ENCODE peak calls at places on chromosomes 7 and 10, in five cellular contexts. L is lower leg skin, O is body of pancreas, V is chondrocyte, M is tibial nerve. J is an unnamed sample.
A peak's percentile ranks its signal among the peaks of the same experiment; 100 is the strongest.

GRCh38 chr7:3897430-3898385 is 596.7 kb downstream of the SDK1 start:
- DNase-seq in M (no peak), V (no peak), O (peak; percentile 57), L (peak; percentile 80), J (peak; percentile 73)

GRCh38 chr10:126065751-126066150 is 169.4 kb downstream of the FANK1 start:
- DNase-seq in V (no peak), L (no peak), M (no peak), O (no peak), J (no peak)

GRCh38 chr10:48627984-48628609 is 23.2 kb upstream of the ARHGAP22 start:
- DNase-seq in M (no peak), O (no peak), L (peak; percentile 59), V (no peak), J (no peak)

GRCh38 chr10:99850041-99850766 is 67.8 kb downstream of the ABCC2 start:
- DNase-seq in L (no peak), V (no peak), M (no peak), O (no peak), J (no peak)

GRCh38 chr7:7732566-7733290 is 14.3 kb upstream of the RPA3 start:
- DNase-seq in M (no peak), L (no peak), O (no peak), V (no peak), J (no peak)

GRCh38 chr7:24299192-24299591 is 15.2 kb downstream of the NPY start:
- DNase-seq in O (no peak), L (no peak), V (no peak), M (no peak), J (no peak)

GRCh38 chr10:108204528-108205313 is 1040.2 kb upstream of the SORCS1 start:
- DNase-seq in L (no peak), O (peak; percentile 18), M (no peak), V (no peak), J (no peak)

GRCh38 chr7:96915029-96915428 is 90.3 kb upstream of the DLX6 start:
- DNase-seq in L (no peak), V (no peak), M (no peak), O (no peak), J (no peak)

DNA sequence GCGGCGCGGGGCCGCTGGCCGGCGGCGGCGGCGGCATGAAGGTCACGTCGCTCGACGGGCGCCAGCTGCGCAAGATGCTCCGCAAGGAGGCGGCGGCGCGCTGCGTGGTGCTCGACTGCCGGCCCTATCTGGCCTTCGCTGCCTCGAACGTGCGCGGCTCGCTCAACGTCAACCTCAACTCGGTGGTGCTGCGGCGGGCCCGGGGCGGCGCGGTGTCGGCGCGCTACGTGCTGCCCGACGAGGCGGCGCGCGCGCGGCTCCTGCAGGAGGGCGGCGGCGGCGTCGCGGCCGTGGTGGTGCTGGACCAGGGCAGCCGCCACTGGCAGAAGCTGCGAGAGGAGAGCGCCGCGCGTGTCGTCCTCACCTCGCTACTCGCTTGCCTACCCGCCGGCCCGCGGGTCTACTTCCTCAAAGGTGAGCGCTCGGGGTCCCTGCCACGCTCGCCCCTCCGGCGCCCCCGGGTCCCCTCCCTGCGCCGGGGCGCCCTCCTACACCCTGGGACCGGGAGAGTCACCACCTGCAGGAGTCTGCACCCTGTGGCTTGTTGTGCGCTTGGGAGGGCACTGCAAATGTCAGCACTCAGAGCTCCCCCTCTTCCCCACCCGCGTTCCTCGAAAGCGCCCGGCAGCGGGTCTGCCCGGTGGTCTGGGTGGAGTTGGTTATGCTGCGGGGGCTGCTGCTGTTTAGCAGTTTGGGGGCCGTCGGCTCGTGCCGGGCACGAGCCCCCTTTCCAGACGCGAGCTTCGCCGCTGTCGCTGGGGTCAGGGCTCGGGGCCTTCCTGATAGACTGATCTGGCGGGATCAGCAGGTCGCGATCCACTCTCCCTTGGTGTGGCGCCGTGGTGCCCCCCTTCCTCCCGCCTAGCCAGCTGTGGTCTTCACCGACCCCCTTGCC is 627 bp downstream of the DUSP5 start:
- DNase-seq in M (peak; percentile 20), O (peak; percentile 65), V (no peak), L (peak; percentile 90), J (no peak)
- TF ChIP-seq CTCF in M (peak; percentile 14), O (no peak), V (peak; percentile 55), L (no peak), J (no peak)

GRCh38 chr7:23072043-23072442 is 33.5 kb upstream of the KLHL7 start:
- DNase-seq in L (no peak), V (no peak), O (no peak), M (no peak), J (no peak)

GRCh38 chr7:23076774-23077173 is 28.8 kb upstream of the KLHL7 start:
- DNase-seq in M (no peak), V (no peak), O (no peak), L (no peak), J (no peak)

GRCh38 chr7:23074443-23075244 is 30.9 kb upstream of the KLHL7 start:
- DNase-seq in V (no peak), L (no peak), O (no peak), M (no peak), J (no peak)

GRCh38 chr7:23075571-23075970 is 30.0 kb upstream of the KLHL7 start:
- DNase-seq in L (no peak), V (no peak), O (no peak), M (no peak), J (no peak)

DNA sequence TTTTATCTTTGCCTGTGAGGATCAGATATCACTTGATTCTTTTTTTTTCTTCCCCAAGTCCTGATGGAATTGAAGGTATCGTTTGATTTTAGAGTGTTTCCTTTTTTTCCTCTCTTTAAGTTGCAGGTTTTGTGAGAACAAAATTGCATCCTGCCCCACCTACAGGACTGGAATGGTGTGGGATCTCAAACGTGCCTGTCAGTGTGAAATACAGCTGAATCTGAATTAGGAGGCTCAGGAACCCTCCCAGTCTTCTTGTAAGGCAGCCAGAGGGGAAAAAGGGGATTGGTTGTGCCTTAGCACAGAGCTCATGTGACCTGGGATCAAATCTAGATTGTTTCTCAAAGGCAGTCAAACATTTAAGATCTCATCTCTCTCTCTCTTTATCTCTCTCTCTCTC is 32.7 kb upstream of the KLHL7 start:
- DNase-seq in V (no peak), M (no peak), O (no peak), L (no peak), J (no peak)
- TF ChIP-seq CTCF in V (peak; percentile 33), M (no peak), O (no peak), L (no peak), J (no peak)

DNA sequence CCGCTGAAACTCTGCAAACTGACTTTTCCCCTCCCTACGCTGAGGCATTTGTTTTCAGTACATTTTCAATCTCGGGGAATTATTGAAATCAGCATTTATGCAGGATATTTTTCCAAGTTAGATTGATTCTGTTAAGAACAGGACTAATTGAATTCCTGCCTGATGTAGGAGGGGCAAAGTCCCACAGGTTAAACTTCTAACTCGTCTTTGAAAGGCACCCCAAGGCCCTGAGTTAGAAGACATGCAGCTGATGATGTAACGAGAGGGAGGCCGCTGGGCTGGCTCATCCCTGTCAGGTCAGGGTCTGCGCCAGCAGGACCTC is 253.1 kb downstream of the CELF2 start:
- DNase-seq in M (no peak), O (no peak), V (no peak), L (no peak), J (no peak)
- TF ChIP-seq CTCF in M (no peak), O (no peak), V (peak; percentile 22), L (no peak), J (no peak)

GRCh38 chr10:92552310-92552709 is 21.6 kb downstream of the IDE start:
- DNase-seq in O (no peak), M (no peak), L (no peak), V (no peak), J (no peak)
- TF ChIP-seq CTCF in O (no peak), M (no peak), L (no peak), V (peak; percentile 57), J (no peak)